ENCODE peak calls at places on chromosomes 16 and 17, in seven cellular contexts. H, W, E, Z, Q, A and B are unnamed samples.

GRCh38 chr17:27810902-27811557 is 10.7 kb upstream of the NOS2 start:
- DNase-seq in H (no peak), W (no peak), E (peak; percentile 17), Z (no peak), Q (no peak), A (no peak), B (no peak)

GRCh38 chr17:68981288-68981687 is 26.1 kb upstream of the ABCA8 start:
- DNase-seq in H (no peak), W (no peak), E (no peak), Z (no peak), Q (peak; percentile 32), A (no peak), B (no peak)

GRCh38 chr16:46862555-46863447 is 21.4 kb upstream of the GPT2 start:
- DNase-seq in H (no peak), W (no peak), E (no peak), Z (no peak), Q (no peak), A (no peak), B (no peak)

GRCh38 chr16:21684199-21684598 is 20.4 kb downstream of the OTOA start:
- DNase-seq in H (peak; percentile 58), W (peak; percentile 72), E (peak; percentile 47), Z (peak; percentile 42), Q (no peak), A (no peak), B (no peak)

GRCh38 chr16:3596101-3596861 is 15.1 kb downstream of the SLX4 start:
- DNase-seq in H (no peak), W (no peak), E (no peak), Z (no peak), Q (no peak), A (no peak), B (no peak)

GRCh38 chr16:24507959-24508358 is 31.4 kb upstream of the RBBP6 start:
- DNase-seq in H (no peak), W (no peak), E (no peak), Z (no peak), Q (no peak), A (no peak), B (no peak)

GRCh38 chr16:66551362-66551761 is 1.0 kb upstream of the CKLF start:
- DNase-seq in H (peak; percentile 56), W (peak; percentile 65), E (peak; percentile 74), Z (peak; percentile 64), Q (peak; percentile 11), A (peak; percentile 82), B (no peak)

GRCh38 chr16:58543685-58544084 is 28.4 kb downstream of the SETD6 start:
- DNase-seq in H (no peak), W (no peak), E (no peak), Z (no peak), Q (no peak), A (no peak), B (no peak)

GRCh38 chr17:50211249-50212120 is 10.1 kb upstream of the COL1A1 start:
- DNase-seq in H (no peak), W (no peak), E (no peak), Z (peak; percentile 27), Q (no peak), A (no peak), B (no peak)

GRCh38 chr16:84816485-84816884 is 3.3 kb upstream of the CRISPLD2 start:
- DNase-seq in H (no peak), W (no peak), E (no peak), Z (no peak), Q (no peak), A (no peak), B (no peak)

GRCh38 chr16:11677959-11678881 is 10.0 kb downstream of the SNN start:
- DNase-seq in H (no peak), W (no peak), E (no peak), Z (no peak), Q (peak; percentile 61), A (no peak), B (no peak)

GRCh38 chr16:57628008-57628781 is at the start of gene ADGRG1:
- DNase-seq in H (peak; percentile 94), W (peak; percentile 77), E (peak; percentile 93), Z (peak; percentile 80), Q (no peak), A (no peak), B (peak; percentile 41)

GRCh38 chr16:55842369-55843104 is 9.6 kb upstream of the CES1 start:
- DNase-seq in H (peak; percentile 60), W (peak; percentile 76), E (peak; percentile 64), Z (peak; percentile 70), Q (no peak), A (peak; percentile 52), B (peak; percentile 17)

GRCh38 chr17:29093090-29093871 is 50.3 kb downstream of the PIPOX start:
- DNase-seq in H (no peak), W (no peak), E (no peak), Z (no peak), Q (no peak), A (no peak), B (no peak)

GRCh38 chr16:11586375-11586855 is 304 bp downstream of the LITAF start:
- DNase-seq in H (no peak), W (peak; percentile 27), E (no peak), Z (no peak), Q (no peak), A (no peak), B (no peak)

GRCh38 chr16:46690281-46691178 is 1.1 kb downstream of the ORC6 start:
- DNase-seq in H (no peak), W (no peak), E (no peak), Z (no peak), Q (no peak), A (peak; percentile 35), B (no peak)

GRCh38 chr17:79174905-79175856 is 100.6 kb downstream of the ENGASE start:
- DNase-seq in H (no peak), W (no peak), E (peak; percentile 24), Z (no peak), Q (no peak), A (no peak), B (no peak)

GRCh38 chr16:69077251-69077650 is 28.2 kb upstream of the HAS3 start:
- DNase-seq in H (no peak), W (no peak), E (peak; percentile 56), Z (no peak), Q (no peak), A (no peak), B (peak; percentile 80)

GRCh38 chr17:67095803-67096202 is 51.4 kb downstream of the CACNG1 start:
- DNase-seq in H (no peak), W (no peak), E (no peak), Z (no peak), Q (no peak), A (no peak), B (no peak)

GRCh38 chr16:69838417-69838990 is 76.4 kb downstream of the WWP2 start:
- DNase-seq in H (no peak), W (peak; percentile 33), E (no peak), Z (no peak), Q (no peak), A (no peak), B (no peak)

GRCh38 chr17:75110307-75110937 is 653 bp downstream of the ARMC7 start:
- DNase-seq in H (peak; percentile 27), W (peak; percentile 69), E (peak; percentile 62), Z (no peak), Q (no peak), A (peak; percentile 27), B (no peak)

GRCh38 chr17:36978810-36979584 is 30.2 kb downstream of the AATF start:
- DNase-seq in H (no peak), W (no peak), E (no peak), Z (no peak), Q (no peak), A (no peak), B (no peak)

GRCh38 chr17:80263253-80264047 is 2.8 kb downstream of the RNF213 start:
- DNase-seq in H (no peak), W (peak; percentile 42), E (peak; percentile 75), Z (peak; percentile 70), Q (peak; percentile 89), A (peak; percentile 54), B (no peak)
- TF ChIP-seq REST in H (no peak), W (no peak), E (no peak), Z (no peak), Q (no peak), A (no peak), B (no peak)

GRCh38 chr17:76252040-76252954 is 12.0 kb upstream of the RNF157 start:
- DNase-seq in H (no peak), W (no peak), E (peak; percentile 88), Z (no peak), Q (no peak), A (peak; percentile 84), B (peak; percentile 81)

GRCh38 chr17:76248013-76248782 is 7.9 kb upstream of the RNF157 start:
- DNase-seq in H (no peak), W (no peak), E (no peak), Z (no peak), Q (no peak), A (no peak), B (no peak)

GRCh38 chr17:76254275-76254674 is 10.9 kb upstream of the UBALD2 start:
- DNase-seq in H (no peak), W (no peak), E (no peak), Z (no peak), Q (no peak), A (no peak), B (no peak)

GRCh38 chr17:76250141-76250540 is 9.8 kb upstream of the RNF157 start:
- DNase-seq in H (no peak), W (no peak), E (no peak), Z (no peak), Q (no peak), A (no peak), B (no peak)

GRCh38 chr17:76251478-76252039 is 11.3 kb upstream of the RNF157 start:
- DNase-seq in H (no peak), W (no peak), E (no peak), Z (no peak), Q (no peak), A (no peak), B (no peak)
- H3K27ac ChIP-seq in H (no peak overlapping the region), W (no peak overlapping the region), E (peak overlapping the region; percentile 70), Z (no peak overlapping the region), Q (peak overlapping the region; percentile 70), A (peak overlapping the region; percentile 76), B (no peak overlapping the region)

GRCh38 chr16:5649762-5650445 is 552.3 kb upstream of the EEF2KMT start:
- DNase-seq in H (no peak), W (peak; percentile 8), E (no peak), Z (no peak), Q (no peak), A (no peak), B (no peak)
- TF ChIP-seq REST in H (no peak), W (no peak), E (no peak), Z (no peak), Q (no peak), A (no peak), B (no peak)

DNA sequence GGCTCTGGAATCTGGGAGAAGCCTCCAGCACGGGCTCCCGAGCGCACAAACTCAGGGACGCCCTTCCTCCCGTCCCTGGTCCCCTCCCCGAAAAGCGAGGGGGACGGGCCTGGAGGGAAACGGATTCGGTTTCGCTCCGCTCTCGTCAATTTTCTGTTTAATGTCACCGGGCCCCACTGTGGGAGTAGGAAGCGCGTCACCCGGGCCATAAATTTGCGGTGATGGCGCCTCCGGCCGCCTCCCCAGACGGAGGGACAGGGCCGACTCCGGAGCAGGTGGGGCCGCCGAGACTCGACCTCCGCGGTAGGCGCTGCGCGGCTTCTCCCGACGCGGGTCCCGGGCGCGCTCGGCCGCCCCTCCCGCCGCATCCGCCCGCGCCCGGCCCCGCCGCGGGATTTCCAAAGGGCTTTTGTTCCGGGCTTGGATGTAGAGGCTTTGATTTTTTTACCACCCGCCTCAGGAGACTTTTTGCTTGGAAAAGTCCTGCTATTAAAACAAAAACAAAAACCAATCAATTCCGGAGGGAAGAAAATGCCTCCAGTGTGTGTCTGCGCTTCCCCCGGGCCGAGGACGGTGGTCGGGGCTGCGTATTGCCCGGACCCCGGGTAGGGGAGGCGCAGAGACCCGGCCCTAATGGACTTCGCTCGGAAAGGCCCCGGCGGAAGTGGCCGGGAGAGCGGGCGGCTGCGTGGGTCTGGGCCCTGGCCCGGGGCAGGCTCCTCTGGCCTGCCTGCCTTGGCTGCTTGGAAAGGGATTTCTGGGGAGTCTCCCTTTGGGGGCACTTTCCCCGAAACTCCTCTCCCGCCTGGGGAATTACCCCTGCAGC is 7.8 kb upstream of the BAHCC1 start:
- DNase-seq in H (no peak), W (peak; percentile 60), E (no peak), Z (peak; percentile 75), Q (no peak), A (no peak), B (no peak)
- H3K27ac ChIP-seq in H (peak overlapping the region; percentile 83), W (no peak overlapping the region), E (peak overlapping the region; percentile 94), Z (no peak overlapping the region), Q (no peak overlapping the region), A (no peak overlapping the region), B (peak overlapping the region; percentile 100)